ENCODE peak calls at places on chromosome 1, in four cellular contexts. I is COR-L47; X is activated naive CD4-positive, alpha-beta T cell; T is smooth muscle cell of the brain vasculature. O is an unnamed sample.

GRCh38 chr1:91499904-91500755 is 521 bp upstream of the CDC7 start:
- DNase-seq in T (no peak), X (no peak), I (no peak), O (no peak)

GRCh38 chr1:156583821-156584622 is 4.5 kb downstream of the TTC24 start:
- DNase-seq in X (peak; percentile 30), T (peak; percentile 77), I (peak; percentile 65), O (peak; percentile 57)

GRCh38 chr1:176567190-176567794 is 104.3 kb downstream of the PAPPA2 start:
- DNase-seq in T (no peak), I (no peak), X (no peak), O (no peak)

GRCh38 chr1:71232166-71232763 is 151.4 kb upstream of the ZRANB2 start:
- DNase-seq in I (no peak), T (no peak), X (no peak), O (no peak)

GRCh38 chr1:229253170-229253974 is 17.5 kb upstream of the RAB4A start:
- DNase-seq in X (no peak), I (peak; percentile 50), T (no peak), O (peak; percentile 45)

GRCh38 chr1:56133517-56134472 is 445.6 kb downstream of the PLPP3 start:
- DNase-seq in X (no peak), T (no peak), I (no peak), O (no peak)

GRCh38 chr1:4058122-4058521 is 158.1 kb upstream of the C1orf174 start:
- DNase-seq in T (no peak), X (no peak), I (no peak), O (no peak)

GRCh38 chr1:52482326-52483004 is 70.4 kb downstream of the TUT4 start:
- DNase-seq in T (no peak), I (no peak), X (no peak), O (no peak)

GRCh38 chr1:246117066-246117791 is 389.9 kb downstream of the SMYD3 start:
- DNase-seq in I (peak; percentile 40), T (no peak), X (no peak), O (no peak)

GRCh38 chr1:61079276-61079897 is 3.0 kb upstream of the NFIA start:
- DNase-seq in X (no peak), I (no peak), T (no peak), O (no peak)

GRCh38 chr1:116873680-116874271 is 35.9 kb upstream of the PTGFRN start:
- DNase-seq in I (no peak), X (no peak), T (no peak), O (peak; percentile 46)

GRCh38 chr1:73593804-73594203 is 604.2 kb downstream of the LRRIQ3 start:
- DNase-seq in I (no peak), X (no peak), T (no peak), O (no peak)

GRCh38 chr1:234980657-234981396 is 147.8 kb downstream of the TOMM20 start:
- DNase-seq in I (no peak), X (peak; percentile 24), T (no peak), O (peak; percentile 81)

GRCh38 chr1:65425697-65426096 is 5.2 kb downstream of the LEPR start:
- DNase-seq in X (no peak), I (no peak), T (peak; percentile 31), O (no peak)

GRCh38 chr1:74771913-74772515 is 39.1 kb downstream of the TYW3 start:
- DNase-seq in I (peak; percentile 55), T (peak; percentile 4), X (no peak), O (no peak)

GRCh38 chr1:61451214-61451968 is 273.6 kb downstream of the TM2D1 start:
- DNase-seq in X (no peak), I (no peak), T (no peak), O (no peak)

GRCh38 chr1:156698995-156699394 is 6.4 kb downstream of the CRABP2 start:
- DNase-seq in I (no peak), X (no peak), T (no peak), O (no peak)

GRCh38 chr1:1778827-1779675 is 781 bp upstream of the NADK start:
- DNase-seq in X (no peak), I (peak; percentile 70), T (no peak), O (peak; percentile 81)

GRCh38 chr1:187641463-187641862 is 812.7 kb downstream of the PLA2G4A start:
- DNase-seq in I (no peak), T (no peak), X (no peak), O (no peak)

GRCh38 chr1:7313081-7313546 is 458.0 kb upstream of the VAMP3 start:
- DNase-seq in T (no peak), I (no peak), X (no peak), O (no peak)

GRCh38 chr1:223429313-223429731 is 36.1 kb downstream of the CCDC185 start:
- DNase-seq in X (no peak), I (no peak), T (no peak), O (peak; percentile 49)

GRCh38 chr1:36448530-36449051 is 1.7 kb downstream of the OSCP1 start:
- DNase-seq in I (no peak), X (no peak), T (no peak), O (no peak)

GRCh38 chr1:195754874-195755273 is 853.4 kb downstream of the KCNT2 start:
- DNase-seq in T (no peak), I (no peak), X (no peak), O (no peak)

GRCh38 chr1:62530516-62531154 is 66.7 kb upstream of the ANGPTL3 start:
- DNase-seq in I (no peak), T (peak; percentile 13), X (no peak), O (peak; percentile 56)

GRCh38 chr1:70084314-70084915 is 121.0 kb downstream of the LRRC40 start:
- DNase-seq in X (no peak), T (no peak), I (no peak), O (no peak)

GRCh38 chr1:5915587-5916571 is 76.3 kb downstream of the NPHP4 start:
- DNase-seq in T (peak; percentile 75), I (peak; percentile 6), X (no peak), O (no peak)

GRCh38 chr1:223852337-223852736 is 6.6 kb upstream of the TP53BP2 start:
- DNase-seq in X (no peak), I (no peak), T (no peak), O (no peak)